ENCODE peak calls at places on chromosomes 6 and 20, in seven cellular contexts. J is endodermal cell, Y is Peyer's patch, L is psoas muscle, Z is A549, N is GM23248, R is aorta. T is an unnamed sample.

GRCh38 chr6:51098801-51099200 is 280.1 kb downstream of the TFAP2B start:
- DNase-seq in R (no peak), Y (no peak), N (no peak), Z (no peak), L (no peak), J (no peak), T (no peak)

GRCh38 chr6:46090115-46091079 is 39.4 kb upstream of the ENPP4 start:
- DNase-seq in Z (peak; percentile 33), N (peak; percentile 72), Y (no peak), L (peak; percentile 33), R (peak; percentile 80), J (peak; percentile 77), T (peak; percentile 63)

GRCh38 chr20:51732454-51732791 is 35.8 kb downstream of the ATP9A start:
- DNase-seq in R (no peak), J (no peak), Z (no peak), L (no peak), N (peak; percentile 66), Y (no peak), T (no peak)

GRCh38 chr6:1735239-1735803 is 125.6 kb downstream of the FOXC1 start:
- DNase-seq in L (no peak), Z (no peak), N (no peak), R (no peak), J (no peak), Y (no peak), T (no peak)

GRCh38 chr6:143594647-143595046 is 83.1 kb upstream of the PHACTR2 start:
- DNase-seq in Z (no peak), Y (no peak), J (no peak), N (no peak), L (no peak), R (no peak), T (no peak)

GRCh38 chr20:60352017-60352416 is 393.8 kb downstream of the CDH26 start:
- DNase-seq in Y (no peak), J (no peak), L (no peak), N (no peak), Z (no peak), R (no peak), T (no peak)

GRCh38 chr6:109834131-109834530 is 143.0 kb downstream of the FIG4 start:
- DNase-seq in Y (no peak), J (no peak), L (no peak), N (peak; percentile 5), R (no peak), Z (no peak), T (no peak)

GRCh38 chr20:45340951-45341350 is 7.3 kb downstream of the SDC4 start:
- DNase-seq in R (no peak), J (peak; percentile 82), L (no peak), Z (no peak), Y (no peak), N (no peak), T (no peak)

GRCh38 chr6:5851261-5851757 is 155.4 kb downstream of the NRN1 start:
- DNase-seq in R (peak; percentile 82), Y (peak; percentile 76), N (peak; percentile 62), J (peak; percentile 93), L (peak; percentile 41), Z (peak; percentile 11), T (peak; percentile 44)

GRCh38 chr6:91626935-91627334 is 1040.1 kb upstream of the MAP3K7 start:
- DNase-seq in N (no peak), Z (no peak), J (no peak), L (no peak), R (no peak), Y (no peak), T (no peak)

GRCh38 chr6:16903470-16903869 is 142.2 kb upstream of the ATXN1 start:
- DNase-seq in Y (no peak), R (no peak), N (peak; percentile 82), J (no peak), Z (no peak), L (no peak), T (no peak)

GRCh38 chr6:7805828-7806227 is 79.9 kb downstream of the BMP6 start:
- DNase-seq in N (no peak), L (no peak), Z (no peak), Y (no peak), J (no peak), R (no peak), T (no peak)

GRCh38 chr6:33426590-33427563 is 7.0 kb downstream of the SYNGAP1 start:
- DNase-seq in Z (peak; percentile 25), J (peak; percentile 60), R (peak; percentile 68), N (peak; percentile 62), Y (no peak), L (no peak), T (no peak)

GRCh38 chr6:33428219-33428890 is 8.5 kb downstream of the SYNGAP1 start:
- DNase-seq in L (no peak), Z (peak; percentile 46), Y (no peak), N (peak; percentile 75), J (peak; percentile 79), R (peak; percentile 82), T (no peak)

GRCh38 chr6:33428891-33429744 is 9.3 kb downstream of the SYNGAP1 start:
- DNase-seq in Y (no peak), R (peak; percentile 58), N (no peak), L (no peak), Z (no peak), J (no peak), T (no peak)

GRCh38 chr6:33425668-33426577 is 6.1 kb downstream of the SYNGAP1 start:
- DNase-seq in R (peak; percentile 96), N (peak; percentile 89), J (peak; percentile 97), Z (peak; percentile 90), Y (peak; percentile 90), L (peak; percentile 88), T (peak; percentile 82)

DNA sequence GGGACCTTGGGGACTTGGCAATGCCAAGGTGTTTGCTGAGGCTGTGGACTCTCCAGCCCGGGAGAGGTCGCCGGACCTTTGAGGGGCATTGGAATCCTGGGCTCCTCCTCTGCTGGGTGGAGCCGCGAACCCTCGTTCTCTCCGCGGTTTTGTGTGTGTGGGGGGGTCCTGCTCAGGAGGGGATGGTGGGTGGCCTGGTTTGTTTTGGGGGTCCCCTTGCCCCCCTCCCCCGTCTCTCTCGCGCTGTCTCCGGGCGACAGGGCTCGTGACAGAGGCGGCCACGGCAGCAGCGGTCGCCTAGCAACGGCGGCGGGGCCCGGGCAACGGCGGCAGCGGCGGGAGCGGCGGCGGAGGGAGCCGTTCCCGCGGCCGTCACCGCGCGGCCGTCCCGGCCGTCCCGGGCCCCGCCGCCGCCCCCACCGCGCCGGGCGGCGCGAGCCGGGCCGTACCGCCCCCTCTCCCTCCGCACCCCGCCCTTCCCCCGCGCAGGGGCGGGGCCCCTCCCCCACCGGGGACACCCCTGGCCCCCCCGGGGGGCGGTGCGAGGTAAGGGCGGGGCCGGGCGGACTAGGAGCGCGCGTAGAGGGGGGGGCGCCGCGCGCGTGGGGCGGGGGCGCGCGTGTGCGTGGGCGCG is 7.8 kb downstream of the SYNGAP1 start:
- DNase-seq in Y (peak; percentile 74), J (peak; percentile 75), Z (peak; percentile 18), N (peak; percentile 72), L (peak; percentile 56), R (peak; percentile 86), T (peak; percentile 56)
- H3K4me1 ChIP-seq in Y (peaks cover 36% of the 10 kb centered on the region), J (peaks cover 10% of the 10 kb centered on the region), Z (peaks cover 46% of the 10 kb centered on the region), N (peaks cover 22% of the 10 kb centered on the region), L (peaks cover 18% of the 10 kb centered on the region), R (peaks cover 1% of the 10 kb centered on the region), T (no peaks in the 10 kb centered on the region)

GRCh38 chr6:75347797-75348610 is 63.4 kb upstream of the TMEM30A start:
- DNase-seq in Y (no peak), N (no peak), J (no peak), L (no peak), Z (no peak), R (no peak), T (no peak)

GRCh38 chr6:75344021-75344420 is 59.4 kb upstream of the TMEM30A start:
- DNase-seq in L (no peak), Z (no peak), Y (no peak), J (no peak), N (no peak), R (no peak), T (no peak)

GRCh38 chr6:75348882-75349261 is 64.3 kb upstream of the TMEM30A start:
- DNase-seq in L (no peak), Y (no peak), R (no peak), Z (no peak), J (no peak), N (no peak), T (no peak)

GRCh38 chr6:75344455-75344854 is 59.9 kb upstream of the TMEM30A start:
- DNase-seq in L (no peak), J (no peak), Y (no peak), N (no peak), R (no peak), Z (no peak), T (no peak)

DNA sequence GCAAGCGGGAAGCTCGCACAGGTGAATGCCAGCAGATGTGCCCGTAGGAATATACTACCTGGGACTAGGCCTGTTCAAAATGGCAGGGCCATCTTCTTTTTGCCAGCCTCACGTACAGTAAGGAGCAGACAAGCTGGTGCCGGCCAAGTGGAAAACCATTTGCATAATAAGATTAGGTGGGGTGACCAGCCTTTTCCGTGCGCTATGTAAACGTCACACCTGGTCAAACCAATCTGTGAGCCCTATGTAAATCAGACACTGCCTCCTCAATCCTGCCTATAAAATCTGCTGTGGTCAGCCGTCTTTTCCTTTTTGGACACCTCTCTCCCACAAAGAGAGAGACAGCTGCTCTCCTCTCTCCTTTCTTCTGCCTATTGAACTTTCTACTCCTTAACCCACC is 60.8 kb upstream of the TMEM30A start:
- DNase-seq in L (no peak), Z (no peak), R (no peak), N (no peak), J (peak; percentile 63), Y (no peak), T (no peak)
- H3K4me3 ChIP-seq in L (no peak overlapping the region), Z (no peak overlapping the region), R (no peak overlapping the region), N (no peak overlapping the region), J (no peak overlapping the region), Y (no peak overlapping the region), T (no peak overlapping the region)

GRCh38 chr20:56200456-56200855 is 48.1 kb upstream of the MC3R start:
- DNase-seq in R (no peak), L (no peak), J (no peak), N (no peak), Y (no peak), Z (peak; percentile 48), T (no peak)
- H3K9me3 ChIP-seq in R (peaks cover 11% of the 10 kb centered on the region), L (peaks cover 5% of the 10 kb centered on the region), J (peaks cover 92% of the 10 kb centered on the region), N (no peaks in the 10 kb centered on the region), Y (no peaks in the 10 kb centered on the region), Z (peaks cover 8% of the 10 kb centered on the region), T (no peaks in the 10 kb centered on the region)

GRCh38 chr20:17678886-17679285 is 3.2 kb downstream of the RRBP1 start:
- DNase-seq in L (no peak), J (no peak), Y (no peak), R (no peak), Z (no peak), N (no peak), T (peak; percentile 26)

GRCh38 chr20:17676378-17676759 is 5.7 kb downstream of the RRBP1 start:
- DNase-seq in Z (no peak), L (no peak), J (no peak), R (no peak), N (no peak), Y (no peak), T (no peak)

GRCh38 chr20:17675519-17676377 is 6.3 kb downstream of the RRBP1 start:
- DNase-seq in Z (no peak), J (no peak), Y (no peak), L (no peak), R (no peak), N (no peak), T (no peak)

GRCh38 chr20:17678295-17678694 is 3.7 kb downstream of the RRBP1 start:
- DNase-seq in L (no peak), Z (no peak), N (no peak), Y (no peak), J (no peak), R (no peak), T (no peak)

DNA sequence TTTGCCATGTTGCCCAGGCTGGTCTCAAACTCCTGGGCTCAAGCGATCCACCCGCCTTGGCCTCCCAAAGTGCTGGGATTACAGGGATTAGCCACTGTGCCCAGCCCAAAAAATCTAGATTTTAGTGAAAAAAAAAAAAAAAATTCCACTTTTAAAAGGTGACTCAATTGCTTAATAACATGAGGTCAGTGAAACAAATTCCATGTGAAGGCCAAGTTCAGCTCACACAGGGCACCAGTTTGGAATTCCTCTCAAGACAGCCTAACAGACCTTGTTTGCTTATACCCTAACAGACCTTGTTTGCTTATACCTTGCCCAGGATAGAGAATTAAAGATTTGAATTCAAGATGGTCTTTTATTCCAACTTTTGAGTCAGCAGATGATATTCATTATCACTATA is 5.1 kb downstream of the RRBP1 start:
- DNase-seq in Y (no peak), J (no peak), R (no peak), Z (no peak), N (peak; percentile 74), L (no peak), T (no peak)
- H3K4me1 ChIP-seq in Y (peaks cover 5% of the 10 kb centered on the region), J (peaks cover 22% of the 10 kb centered on the region), R (no peaks in the 10 kb centered on the region), Z (peaks cover 21% of the 10 kb centered on the region), N (peaks cover 58% of the 10 kb centered on the region), L (peaks cover 20% of the 10 kb centered on the region), T (peaks cover 52% of the 10 kb centered on the region)